ENCODE peak calls at places on chromosomes 5 and 9, in seven cellular contexts. One of them, this sample, is unnamed.

GRCh38 chr5:119359737-119360413 is 4.1 kb downstream of the TNFAIP8 start:
- DNase-seq in uterus: no peak
- DNase-seq in T-helper 2 cell: no peak
- DNase-seq in T-helper 9 cell: no peak
- DNase-seq in activated T-cell treated with anti-CD3 and anti-CD28 coated beads for 1 hour: no peak
- DNase-seq in NCI-H2171 treated with DMSO at 0.1 percent for 48 hours: no peak
- DNase-seq in LHCN-M2: no peak
- DNase-seq in this sample: no peak

GRCh38 chr5:127838661-127839060 is 135.5 kb downstream of the CCDC192 start:
- DNase-seq in uterus: no peak
- DNase-seq in T-helper 2 cell: no peak
- DNase-seq in T-helper 9 cell: no peak
- DNase-seq in activated T-cell treated with anti-CD3 and anti-CD28 coated beads for 1 hour: no peak
- DNase-seq in NCI-H2171 treated with DMSO at 0.1 percent for 48 hours: no peak
- DNase-seq in LHCN-M2: peak
- DNase-seq in this sample: no peak

GRCh38 chr5:170348069-170348702 is 41.0 kb downstream of the KCNMB1 start:
- DNase-seq in uterus: no peak
- DNase-seq in T-helper 2 cell: no peak
- DNase-seq in T-helper 9 cell: no peak
- DNase-seq in activated T-cell treated with anti-CD3 and anti-CD28 coated beads for 1 hour: no peak
- DNase-seq in NCI-H2171 treated with DMSO at 0.1 percent for 48 hours: no peak
- DNase-seq in LHCN-M2: no peak
- DNase-seq in this sample: no peak

GRCh38 chr5:141478321-141478945 is 2.7 kb downstream of the PCDHGC3 start:
- DNase-seq in uterus: no peak
- DNase-seq in T-helper 2 cell: no peak
- DNase-seq in T-helper 9 cell: no peak
- DNase-seq in activated T-cell treated with anti-CD3 and anti-CD28 coated beads for 1 hour: no peak
- DNase-seq in NCI-H2171 treated with DMSO at 0.1 percent for 48 hours: no peak
- DNase-seq in LHCN-M2: peak
- DNase-seq in this sample: no peak

GRCh38 chr5:142689081-142689480 is 3.2 kb upstream of the FGF1 start:
- DNase-seq in uterus: no peak
- DNase-seq in T-helper 2 cell: no peak
- DNase-seq in T-helper 9 cell: no peak
- DNase-seq in activated T-cell treated with anti-CD3 and anti-CD28 coated beads for 1 hour: no peak
- DNase-seq in NCI-H2171 treated with DMSO at 0.1 percent for 48 hours: no peak
- DNase-seq in LHCN-M2: no peak
- DNase-seq in this sample: no peak

GRCh38 chr5:14557840-14558239 is 23.8 kb upstream of the OTULINL start:
- DNase-seq in uterus: no peak
- DNase-seq in T-helper 2 cell: no peak
- DNase-seq in T-helper 9 cell: no peak
- DNase-seq in activated T-cell treated with anti-CD3 and anti-CD28 coated beads for 1 hour: no peak
- DNase-seq in NCI-H2171 treated with DMSO at 0.1 percent for 48 hours: peak
- DNase-seq in LHCN-M2: no peak
- DNase-seq in this sample: no peak

GRCh38 chr9:15867334-15867733 is 314.5 kb downstream of the CCDC171 start:
- DNase-seq in uterus: no peak
- DNase-seq in T-helper 2 cell: no peak
- DNase-seq in T-helper 9 cell: no peak
- DNase-seq in activated T-cell treated with anti-CD3 and anti-CD28 coated beads for 1 hour: no peak
- DNase-seq in NCI-H2171 treated with DMSO at 0.1 percent for 48 hours: peak
- DNase-seq in LHCN-M2: no peak
- DNase-seq in this sample: no peak

GRCh38 chr5:111748304-111748763 is 8.7 kb downstream of the NREP start:
- DNase-seq in uterus: no peak
- DNase-seq in T-helper 2 cell: no peak
- DNase-seq in T-helper 9 cell: no peak
- DNase-seq in activated T-cell treated with anti-CD3 and anti-CD28 coated beads for 1 hour: no peak
- DNase-seq in NCI-H2171 treated with DMSO at 0.1 percent for 48 hours: no peak
- DNase-seq in LHCN-M2: peak
- DNase-seq in this sample: no peak

GRCh38 chr5:145990077-145990653 is 53.8 kb downstream of the SH3RF2 start:
- DNase-seq in uterus: no peak
- DNase-seq in T-helper 2 cell: no peak
- DNase-seq in T-helper 9 cell: no peak
- DNase-seq in activated T-cell treated with anti-CD3 and anti-CD28 coated beads for 1 hour: no peak
- DNase-seq in NCI-H2171 treated with DMSO at 0.1 percent for 48 hours: no peak
- DNase-seq in LHCN-M2: no peak
- DNase-seq in this sample: no peak

GRCh38 chr9:16813838-16814237 is 56.6 kb downstream of the BNC2 start:
- DNase-seq in uterus: no peak
- DNase-seq in T-helper 2 cell: no peak
- DNase-seq in T-helper 9 cell: no peak
- DNase-seq in activated T-cell treated with anti-CD3 and anti-CD28 coated beads for 1 hour: no peak
- DNase-seq in NCI-H2171 treated with DMSO at 0.1 percent for 48 hours: no peak
- DNase-seq in LHCN-M2: no peak
- DNase-seq in this sample: no peak

This sample was measured in activated CD4-positive, alpha-beta T cell treated with anti-CD3 and anti-CD28 coated beads for 1 hour.